ENCODE peak calls at places on chromosomes 4 and X, in nine cellular contexts. V is prostate gland, R is OCI-LY7, T is cardiac muscle cell, K is SK-N-SH, N is sigmoid colon, O is SJSA1, C is suprapubic skin, G is mesendoderm. B is an unnamed sample. For H3K4me1, the result is how much of the 10 kb centered on the place peaks cover.

GRCh38 chrX:21658152-21658737 is at the start of gene KLHL34:
- DNase-seq in G (no peak), C (no peak), O (no peak), R (no peak), V (no peak), T (no peak), K (peak), N (no peak), B (peak)

GRCh38 chr4:44150091-44150576 is 298.5 kb downstream of the KCTD8 start:
- DNase-seq in K (no peak), R (no peak), N (no peak), C (no peak), T (peak), V (no peak), O (peak), G (peak), B (no peak)

GRCh38 chr4:74114234-74114633 is 15.2 kb upstream of the CXCL2 start:
- DNase-seq in R (no peak), N (no peak), O (peak), G (no peak), V (no peak), K (no peak), T (peak), C (no peak), B (no peak)

GRCh38 chr4:139913398-139913990 is 240.5 kb downstream of the MAML3 start:
- DNase-seq in R (no peak), T (peak), G (no peak), O (no peak), V (no peak), N (no peak), C (no peak), K (no peak), B (no peak)

GRCh38 chr4:2797545-2798305 is 4.8 kb downstream of the SH3BP2 start:
- DNase-seq in T (no peak), O (no peak), K (peak), N (peak), G (no peak), R (no peak), C (peak), V (peak), B (peak)

GRCh38 chrX:11703855-11704254 is 38.1 kb upstream of the ARHGAP6 start:
- DNase-seq in K (no peak), V (no peak), N (no peak), C (no peak), T (no peak), R (no peak), G (no peak), O (no peak), B (no peak)

GRCh38 chr4:54403700-54404453 is 174.8 kb downstream of the PDGFRA start:
- DNase-seq in O (no peak), T (no peak), R (no peak), K (no peak), G (no peak), N (no peak), V (no peak), C (no peak), B (no peak)

GRCh38 chr4:103429283-103429682 is 231.1 kb upstream of the CENPE start:
- DNase-seq in R (no peak), G (peak), N (no peak), K (peak), O (no peak), V (no peak), C (no peak), T (no peak), B (no peak)

GRCh38 chrX:98057176-98057575 is 1173.5 kb downstream of the RPA4 start:
- DNase-seq in G (no peak), V (no peak), R (no peak), N (no peak), K (no peak), O (no peak), C (no peak), T (no peak), B (no peak)

GRCh38 chr4:52196606-52197130 is 145.6 kb downstream of the SPATA18 start:
- DNase-seq in T (no peak), G (no peak), O (no peak), C (no peak), K (no peak), R (no peak), V (no peak), N (no peak), B (no peak)

GRCh38 chrX:17456526-17456925 is 81.5 kb downstream of the NHS start:
- DNase-seq in R (no peak), G (no peak), N (no peak), C (no peak), K (no peak), O (no peak), V (no peak), T (no peak), B (no peak)

GRCh38 chr4:182085051-182085480 is 158.1 kb upstream of the TENM3 start:
- DNase-seq in C (no peak), N (no peak), O (peak), V (no peak), T (no peak), K (no peak), R (no peak), G (peak), B (no peak)

GRCh38 chr4:3476936-3477749 is 14.0 kb downstream of the DOK7 start:
- DNase-seq in N (no peak), C (no peak), O (no peak), V (no peak), G (no peak), R (no peak), T (no peak), K (no peak), B (no peak)

GRCh38 chr4:112296949-112297483 is at the start of gene ALPK1:
- DNase-seq in N (no peak), O (peak), C (no peak), G (no peak), R (peak), T (peak), V (peak), K (peak), B (no peak)

GRCh38 chr4:140686799-140687198 is 69.4 kb downstream of the TBC1D9 start:
- DNase-seq in K (no peak), V (no peak), N (no peak), T (no peak), G (no peak), R (no peak), O (no peak), C (no peak), B (no peak)

GRCh38 chr4:53716471-53717063 is 125.3 kb upstream of the LNX1 start:
- DNase-seq in V (no peak), R (no peak), T (peak), O (no peak), N (no peak), G (no peak), C (no peak), K (no peak), B (no peak)

GRCh38 chr4:112277705-112278448 is 7.8 kb downstream of the TIFA start:
- DNase-seq in R (no peak), T (no peak), G (no peak), K (no peak), O (no peak), V (no peak), C (no peak), N (no peak), B (no peak)

GRCh38 chr4:16270654-16271328 is 44.5 kb upstream of the TAPT1 start:
- DNase-seq in T (no peak), N (no peak), C (no peak), V (no peak), R (peak), K (no peak), G (peak), O (no peak), B (no peak)

GRCh38 chrX:152926279-152926678 is 28.4 kb downstream of the ZNF185 start:
- DNase-seq in C (no peak), R (peak), N (no peak), K (peak), T (peak), V (peak), O (peak), G (peak), B (no peak)

GRCh38 chrX:44223150-44223549 is 120.3 kb downstream of the EFHC2 start:
- DNase-seq in O (no peak), G (no peak), K (no peak), V (peak), C (no peak), R (no peak), N (no peak), T (peak), B (no peak)

GRCh38 chr4:70802923-70803605 is 36.6 kb downstream of the GRSF1 start:
- DNase-seq in O (no peak), V (no peak), R (no peak), N (no peak), T (no peak), K (no peak), G (no peak), C (no peak), B (no peak)

GRCh38 chr4:61924131-61924530 is 724.0 kb downstream of the ADGRL3 start:
- DNase-seq in R (no peak), C (no peak), K (no peak), O (no peak), G (peak), V (no peak), T (no peak), N (no peak), B (no peak)

GRCh38 chr4:123299212-123299651 is 97.4 kb upstream of the SPRY1 start:
- DNase-seq in V (no peak), O (peak), T (peak), N (no peak), C (no peak), R (no peak), K (no peak), G (no peak), B (no peak)

GRCh38 chr4:148116264-148116663 is 325.9 kb downstream of the NR3C2 start:
- DNase-seq in K (no peak), O (no peak), N (no peak), G (no peak), R (no peak), V (no peak), C (no peak), T (peak), B (no peak)

GRCh38 chr4:77001907-77002306 is 52.4 kb downstream of the SEPTIN11 start:
- DNase-seq in V (no peak), C (no peak), G (no peak), K (no peak), N (no peak), R (no peak), T (peak), O (peak), B (no peak)

GRCh38 chrX:153946910-153947769 is 2.7 kb upstream of the RENBP start:
- DNase-seq in V (no peak), T (peak), N (peak), C (no peak), R (peak), O (peak), K (peak), G (peak), B (peak)

GRCh38 chr4:147678796-147679549 is 5.0 kb downstream of the PRMT9 start:
- DNase-seq in T (peak), N (no peak), G (peak), V (no peak), C (no peak), R (peak), O (no peak), K (no peak), B (no peak)

GRCh38 chr4:108139089-108139488 is 29.6 kb downstream of the LEF1 start:
- DNase-seq in K (no peak), V (no peak), T (no peak), O (no peak), C (no peak), N (no peak), R (no peak), G (no peak), B (no peak)

GRCh38 chr4:108143515-108143914 is 25.2 kb downstream of the LEF1 start:
- DNase-seq in G (no peak), T (no peak), V (no peak), O (no peak), R (no peak), N (no peak), K (no peak), C (no peak), B (no peak)

GRCh38 chr4:108142870-108143269 is 25.9 kb downstream of the LEF1 start:
- DNase-seq in O (no peak), K (no peak), G (no peak), N (no peak), T (no peak), C (no peak), V (no peak), R (no peak), B (no peak)

GRCh38 chr4:108141213-108142045 is 27.3 kb downstream of the LEF1 start:
- DNase-seq in N (no peak), R (no peak), C (no peak), T (no peak), O (no peak), G (no peak), V (no peak), K (no peak), B (no peak)

GRCh38 chr4:108140328-108140727 is 28.4 kb downstream of the LEF1 start:
- DNase-seq in V (no peak), N (no peak), R (no peak), T (no peak), K (no peak), G (no peak), O (no peak), C (no peak), B (no peak)
- H3K4me1 ChIP-seq in V (under half), N (under half), R (half or more), T (half or more), K (under half), G (under half), O (under half), C (under half), B (under half)

GRCh38 chr4:40301592-40301991 is 33.5 kb upstream of the CHRNA9 start:
- DNase-seq in V (no peak), G (no peak), R (peak), C (no peak), O (no peak), N (peak), K (no peak), T (no peak), B (no peak)
- H3K4me1 ChIP-seq in V (under half), G (under half), R (half or more), C (under half), O (under half), N (under half), K (under half), T (under half), B (under half)

GRCh38 chrX:75547783-75548182 is 24.9 kb upstream of the ZDHHC15 start:
- DNase-seq in N (peak), V (peak), K (no peak), G (no peak), O (no peak), R (no peak), T (no peak), C (no peak), B (peak)

GRCh38 chrX:75547137-75547536 is 24.3 kb upstream of the ZDHHC15 start:
- DNase-seq in N (no peak), R (no peak), C (no peak), G (no peak), K (no peak), V (no peak), T (no peak), O (no peak), B (no peak)

GRCh38 chrX:75546724-75547123 is 23.9 kb upstream of the ZDHHC15 start:
- DNase-seq in G (no peak), O (no peak), T (no peak), R (no peak), V (no peak), N (no peak), K (no peak), C (no peak), B (no peak)

DNA sequence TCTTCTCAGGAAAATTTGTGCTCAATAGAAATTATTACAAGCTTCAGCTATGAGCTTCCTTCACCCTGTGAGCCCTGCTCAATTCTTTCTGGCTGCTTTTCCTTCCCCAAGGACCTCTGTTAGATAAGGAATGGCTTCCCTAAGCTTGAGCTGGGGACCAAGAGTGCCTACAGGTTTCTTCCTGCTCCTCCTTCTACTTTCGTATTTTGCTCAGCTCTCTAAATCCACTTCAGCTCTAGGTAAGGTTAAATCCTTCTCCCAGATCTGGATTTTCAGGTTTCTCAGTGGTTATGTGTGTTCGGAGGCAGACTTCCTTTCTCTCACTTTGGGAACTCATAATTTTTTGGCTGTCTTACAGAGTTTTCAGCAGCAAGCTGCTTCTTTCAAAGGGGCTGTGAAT is 21.9 kb upstream of the ZDHHC15 start:
- DNase-seq in O (no peak), G (no peak), N (no peak), C (no peak), R (no peak), V (no peak), K (no peak), T (no peak), B (no peak)
- H3K4me1 ChIP-seq in O (under half), G (under half), N (under half), C (under half), R (under half), V (under half), K (under half), T (under half), B (under half)

DNA sequence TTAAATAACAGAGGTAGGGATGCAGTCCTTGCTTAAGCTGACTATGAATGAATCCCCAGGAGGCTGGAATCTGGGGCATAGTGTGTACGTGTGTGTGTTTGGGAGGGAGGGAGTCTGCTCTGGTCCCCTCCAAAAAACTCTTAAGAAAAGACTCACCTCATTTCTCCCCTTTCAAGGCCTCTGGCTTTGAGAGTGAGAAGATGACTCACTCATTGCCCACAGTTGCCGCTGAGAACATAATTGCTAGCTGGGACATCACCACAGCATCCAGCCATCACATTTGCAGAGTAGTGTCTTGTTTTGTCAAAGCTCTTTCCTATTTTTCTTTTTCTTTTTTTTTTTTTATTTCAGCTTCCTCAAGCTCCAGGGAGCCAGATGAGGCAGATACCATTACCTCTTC is 61.7 kb upstream of the LAS1L start:
- DNase-seq in K (no peak), G (peak), V (no peak), T (peak), R (no peak), O (peak), C (no peak), N (no peak), B (no peak)
- H3K4me1 ChIP-seq in K (under half), G (under half), V (under half), T (under half), R (under half), O (under half), C (under half), N (under half), B (under half)

B was measured in heart right ventricle.